ENCODE peak calls at places on chromosomes 4 and X, in six cellular contexts. C, L, Z, R, P and X are unnamed samples.

GRCh38 chr4:90852232-90852631 is 725.0 kb downstream of the CCSER1 start:
- DNase-seq in C (no peak), L (no peak), Z (no peak), R (no peak), P (no peak), X (no peak)

GRCh38 chr4:99219072-99219471 is at the start of gene ADH6:
- DNase-seq in C (no peak), L (no peak), Z (no peak), R (no peak), P (no peak), X (no peak)

GRCh38 chr4:123017636-123018390 is 95.4 kb upstream of the NUDT6 start:
- DNase-seq in C (peak), L (no peak), Z (peak), R (no peak), P (peak), X (peak)

GRCh38 chrX:118346258-118347094 is 570 bp downstream of the WDR44 start:
- DNase-seq in C (no peak), L (peak), Z (no peak), R (peak), P (peak), X (no peak)

GRCh38 chrX:111914398-111915092 is 38.6 kb downstream of the TRPC5OS start:
- DNase-seq in C (no peak), L (no peak), Z (no peak), R (no peak), P (no peak), X (no peak)

GRCh38 chr4:86939737-86940141 is 4.9 kb downstream of the AFF1 start:
- DNase-seq in C (no peak), L (no peak), Z (no peak), R (no peak), P (no peak), X (no peak)

GRCh38 chr4:766152-766515 is 59.8 kb downstream of the CPLX1 start:
- DNase-seq in C (peak), L (no peak), Z (peak), R (peak), P (peak), X (no peak)

GRCh38 chr4:1594871-1595788 is 89.0 kb downstream of the FAM53A start:
- DNase-seq in C (no peak), L (no peak), Z (no peak), R (peak), P (no peak), X (no peak)

GRCh38 chrX:108165349-108166111 is 74.0 kb downstream of the ATG4A start:
- DNase-seq in C (peak), L (no peak), Z (peak), R (no peak), P (peak), X (no peak)

GRCh38 chr4:142091691-142092182 is 455.4 kb downstream of the IL15 start:
- DNase-seq in C (peak), L (no peak), Z (peak), R (no peak), P (peak), X (peak)

GRCh38 chr4:77045490-77045889 is 30.3 kb downstream of the CCNI start:
- DNase-seq in C (peak), L (no peak), Z (no peak), R (no peak), P (no peak), X (no peak)

GRCh38 chr4:6473264-6474052 is 1.0 kb upstream of the PPP2R2C start:
- DNase-seq in C (no peak), L (peak), Z (no peak), R (no peak), P (no peak), X (no peak)

GRCh38 chrX:6228720-6229119 is at the start of gene NLGN4X:
- DNase-seq in C (no peak), L (peak), Z (no peak), R (no peak), P (no peak), X (no peak)

GRCh38 chrX:46547857-46548256 is 2.6 kb upstream of the ZNF674 start:
- DNase-seq in C (peak), L (no peak), Z (peak), R (no peak), P (peak), X (peak)

GRCh38 chr4:83569967-83570366 is 34.1 kb downstream of the GPAT3 start:
- DNase-seq in C (no peak), L (no peak), Z (no peak), R (no peak), P (no peak), X (no peak)

GRCh38 chrX:41027388-41027787 is 57.9 kb upstream of the USP9X start:
- DNase-seq in C (peak), L (no peak), Z (peak), R (no peak), P (peak), X (peak)

GRCh38 chr4:152118108-152118507 is 357.3 kb upstream of the GATB start:
- DNase-seq in C (no peak), L (no peak), Z (no peak), R (no peak), P (no peak), X (no peak)